ENCODE peak calls at places on chromosomes 6 and 20, in six cellular contexts. N is sigmoid colon, H is Peyer's patch, J is spleen, P is H1, K is heart left ventricle. W is an unnamed sample.

GRCh38 chr20:22946594-22946993 is 88.5 kb upstream of the SSTR4 start:
- DNase-seq in P (no peak), J (no peak), H (no peak), N (no peak), K (no peak), W (no peak)

GRCh38 chr6:108222504-108222903 is 38.3 kb downstream of the SNX3 start:
- DNase-seq in N (no peak), P (no peak), H (no peak), K (no peak), J (no peak), W (no peak)

GRCh38 chr6:99348823-99349619 is 453 bp downstream of the FAXC start:
- DNase-seq in J (no peak), H (no peak), N (peak), P (no peak), K (no peak), W (no peak)

GRCh38 chr6:7230956-7231713 is 81.9 kb downstream of the SSR1 start:
- DNase-seq in H (peak), N (no peak), K (no peak), J (no peak), P (no peak), W (no peak)

GRCh38 chr6:1672379-1672778 is 62.7 kb downstream of the FOXC1 start:
- DNase-seq in N (no peak), H (no peak), K (no peak), J (no peak), P (no peak), W (no peak)

GRCh38 chr6:10451828-10452509 is 37.1 kb upstream of the TFAP2A start:
- DNase-seq in P (no peak), H (no peak), N (no peak), J (no peak), K (no peak), W (no peak)

GRCh38 chr6:81683928-81684327 is 68.6 kb downstream of the TENT5A start:
- DNase-seq in H (no peak), J (no peak), K (no peak), N (no peak), P (no peak), W (no peak)

GRCh38 chr20:57250607-57251343 is 15.7 kb downstream of the BMP7 start:
- DNase-seq in P (no peak), H (no peak), N (no peak), J (no peak), K (no peak), W (no peak)

GRCh38 chr6:54335871-54336270 is 27.6 kb downstream of the TINAG start:
- DNase-seq in K (no peak), N (no peak), J (no peak), P (no peak), H (no peak), W (no peak)

GRCh38 chr6:39273394-39273793 is 40.8 kb downstream of the KCNK17 start:
- DNase-seq in H (no peak), K (no peak), P (peak), J (no peak), N (no peak), W (no peak)

GRCh38 chr6:107101211-107101610 is 14.1 kb downstream of the BEND3 start:
- DNase-seq in N (no peak), K (no peak), P (no peak), J (no peak), H (no peak), W (no peak)

GRCh38 chr20:13990465-13990864 is at the start of gene SEL1L2:
- DNase-seq in K (no peak), H (no peak), N (no peak), J (no peak), P (no peak), W (no peak)

GRCh38 chr6:12313992-12314589 is 23.9 kb downstream of the EDN1 start:
- DNase-seq in P (no peak), N (no peak), H (peak), K (no peak), J (peak), W (no peak)

GRCh38 chr6:114009192-114009591 is 38.2 kb upstream of the HDAC2 start:
- DNase-seq in K (no peak), N (no peak), H (no peak), P (no peak), J (no peak), W (no peak)

GRCh38 chr20:17611290-17611539 is 41.3 kb downstream of the DSTN start:
- DNase-seq in H (no peak), P (no peak), N (no peak), J (no peak), K (no peak), W (no peak)

GRCh38 chr6:159961523-159961922 is 7.4 kb upstream of the IGF2R start:
- DNase-seq in J (no peak), H (no peak), N (no peak), K (no peak), P (no peak), W (no peak)

GRCh38 chr6:160386869-160387518 is 38.8 kb downstream of the SLC22A3 start:
- DNase-seq in K (no peak), H (peak), P (no peak), N (peak), J (no peak), W (no peak)

GRCh38 chr6:49964064-49964463 is at the start of gene DEFB114:
- DNase-seq in K (no peak), N (no peak), H (no peak), P (no peak), J (no peak), W (no peak)

GRCh38 chr6:116500969-116501433 is 10.4 kb upstream of the CALHM5 start:
- DNase-seq in K (no peak), H (no peak), J (no peak), P (no peak), N (no peak), W (no peak)

GRCh38 chr6:133756046-133756445 is 132.9 kb upstream of the TCF21 start:
- DNase-seq in N (no peak), K (no peak), H (no peak), J (no peak), P (no peak), W (no peak)

GRCh38 chr6:14841901-14842421 is 403.9 kb upstream of the JARID2 start:
- DNase-seq in P (no peak), K (no peak), J (no peak), H (peak), N (peak), W (no peak)

GRCh38 chr6:11500008-11500407 is 37.5 kb upstream of the TMEM170B start:
- DNase-seq in K (no peak), N (no peak), H (no peak), P (no peak), J (no peak), W (no peak)

GRCh38 chr6:90947184-90948064 is 360.6 kb upstream of the MAP3K7 start:
- DNase-seq in N (no peak), K (peak), P (no peak), H (no peak), J (no peak), W (no peak)

GRCh38 chr20:308427-309038 is 11.2 kb downstream of the ZCCHC3 start:
- DNase-seq in K (no peak), N (no peak), J (no peak), H (no peak), P (no peak), W (no peak)

GRCh38 chr6:91633374-91634184 is 1046.7 kb upstream of the MAP3K7 start:
- DNase-seq in P (no peak), K (no peak), H (no peak), N (no peak), J (no peak), W (no peak)

GRCh38 chr6:3418521-3419060 is 38.3 kb downstream of the SLC22A23 start:
- DNase-seq in K (no peak), J (no peak), H (no peak), P (no peak), N (no peak), W (no peak)

GRCh38 chr6:49744259-49744658 is at the start of gene CRISP3:
- DNase-seq in J (no peak), H (no peak), K (no peak), P (no peak), N (no peak), W (no peak)

GRCh38 chr6:35725721-35726438 is 11.0 kb upstream of the ARMC12 start:
- DNase-seq in H (peak), K (peak), N (peak), P (no peak), J (peak), W (no peak)

GRCh38 chr20:50296450-50297375 is 106.1 kb downstream of the CEBPB start:
- DNase-seq in J (peak), H (peak), P (no peak), N (peak), K (no peak), W (no peak)

GRCh38 chr6:83185096-83185495 is 8.0 kb downstream of the PGM3 start:
- DNase-seq in J (no peak), K (no peak), N (no peak), H (no peak), P (no peak), W (no peak)

GRCh38 chr6:48134246-48134645 is 23.2 kb upstream of the PTCHD4 start:
- DNase-seq in N (no peak), K (no peak), J (no peak), H (no peak), P (no peak), W (no peak)

GRCh38 chr6:33314515-33314942 is 651 bp upstream of the TAPBP start:
- DNase-seq in P (no peak), H (peak), K (peak), N (peak), J (peak), W (no peak)

GRCh38 chr6:75244063-75244575 is 518 bp upstream of the COX7A2 start:
- DNase-seq in N (no peak), K (no peak), J (no peak), P (no peak), H (no peak), W (no peak)

GRCh38 chr20:42975974-42976373 is 213.7 kb downstream of the PTPRT start:
- DNase-seq in N (no peak), J (no peak), P (no peak), H (no peak), K (no peak), W (no peak)

GRCh38 chr6:111689419-111689818 is 83.7 kb upstream of the TRAF3IP2 start:
- DNase-seq in K (no peak), N (no peak), J (no peak), H (no peak), P (no peak), W (no peak)

GRCh38 chr6:154791561-154792317 is 58.5 kb downstream of the SCAF8 start:
- DNase-seq in K (no peak), H (no peak), P (no peak), N (no peak), J (no peak), W (no peak)

GRCh38 chr6:48747040-48747439 is 636.0 kb upstream of the PTCHD4 start:
- DNase-seq in P (no peak), K (no peak), J (no peak), H (no peak), N (no peak), W (no peak)

GRCh38 chr6:143397229-143398222 is 53.0 kb downstream of the ADAT2 start:
- DNase-seq in N (no peak), H (peak), K (no peak), P (peak), J (no peak), W (no peak)

DNA sequence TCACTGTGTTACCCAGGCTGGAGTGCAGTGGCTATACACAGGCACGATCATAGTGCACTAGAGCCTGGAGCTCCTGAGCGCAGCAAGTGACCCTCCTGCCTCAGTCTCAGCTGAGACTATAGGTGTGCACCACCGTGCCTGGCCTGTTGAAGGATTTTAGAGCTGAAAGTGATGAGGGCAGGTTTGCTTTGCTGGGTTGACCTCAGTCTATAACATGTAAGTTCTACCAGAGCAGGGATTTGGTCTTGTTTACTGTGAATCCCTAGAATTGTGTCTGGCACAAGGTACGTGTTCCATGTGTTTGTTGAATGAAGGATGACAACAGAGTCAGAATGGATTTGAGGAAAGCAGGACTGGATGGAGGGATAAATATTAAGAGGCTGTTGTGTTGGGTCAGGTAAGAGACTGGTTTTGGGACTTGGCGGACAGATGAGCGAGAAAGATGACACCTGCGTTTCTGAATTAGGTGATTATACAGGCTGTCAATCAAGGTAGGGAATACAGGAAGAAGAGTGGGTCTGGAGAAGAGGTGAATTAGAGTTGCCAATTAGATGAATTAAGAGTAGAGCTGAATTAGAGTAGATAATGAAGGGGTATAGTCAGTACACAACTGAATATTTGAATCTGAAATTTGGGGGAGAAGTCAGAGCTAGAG is 6.5 kb downstream of the ASXL1 start:
- DNase-seq in H (no peak), P (no peak), J (no peak), K (no peak), N (no peak), W (no peak)
- TF ChIP-seq CTCF in H (no peak), P (no peak), J (no peak), K (no peak), N (no peak), W (no peak)

GRCh38 chr6:138988469-138988834 is 399 bp upstream of the REPS1 start:
- DNase-seq in N (no peak), H (no peak), J (no peak), K (no peak), P (no peak), W (no peak)

GRCh38 chr6:138989098-138989983 is 1.3 kb upstream of the REPS1 start:
- DNase-seq in J (no peak), H (no peak), P (no peak), K (no peak), N (no peak), W (no peak)

GRCh38 chr6:138986578-138986977 is 1.5 kb downstream of the REPS1 start:
- DNase-seq in K (no peak), N (no peak), H (no peak), J (no peak), P (no peak), W (no peak)

GRCh38 chr6:138987299-138987642 is 782 bp downstream of the REPS1 start:
- DNase-seq in J (peak), N (peak), P (no peak), H (no peak), K (peak), W (no peak)

GRCh38 chr6:138987643-138988468 is at the start of gene REPS1:
- DNase-seq in P (peak), K (peak), J (peak), N (peak), H (peak), W (peak)
- TF ChIP-seq POLR2A in P (peak), K (peak), J (no peak), N (peak), H (peak), W (peak)

GRCh38 chr20:58695895-58696375 is 3.3 kb downstream of the NPEPL1 start:
- DNase-seq in J (peak), N (peak), H (peak), K (peak), P (no peak), W (no peak)

GRCh38 chr20:58695084-58695722 is 2.6 kb downstream of the NPEPL1 start:
- DNase-seq in P (no peak), H (no peak), N (no peak), J (no peak), K (no peak), W (no peak)

GRCh38 chr20:58693226-58694006 is 816 bp downstream of the NPEPL1 start:
- DNase-seq in J (peak), K (peak), P (no peak), H (peak), N (peak), W (no peak)

GRCh38 chr20:58692579-58693225 is at the start of gene NPEPL1:
- DNase-seq in N (peak), P (no peak), K (peak), H (peak), J (peak), W (no peak)

GRCh38 chr20:58694241-58695083 is 1.9 kb downstream of the NPEPL1 start:
- DNase-seq in P (no peak), H (peak), N (peak), K (peak), J (no peak), W (no peak)
- H3K4me3 ChIP-seq in P (no peak), H (no peak), N (no peak), K (no peak), J (peak), W (peak)

GRCh38 chr20:44157061-44157460 is 29.9 kb downstream of the JPH2 start:
- DNase-seq in N (peak), J (no peak), P (no peak), K (no peak), H (no peak), W (no peak)

GRCh38 chr20:44151621-44152416 is 35.2 kb downstream of the JPH2 start:
- DNase-seq in P (no peak), H (no peak), J (no peak), K (no peak), N (peak), W (no peak)

GRCh38 chr20:44153636-44154043 is 33.3 kb downstream of the JPH2 start:
- DNase-seq in K (no peak), H (no peak), J (no peak), N (peak), P (no peak), W (no peak)

GRCh38 chr20:44159125-44159524 is 27.9 kb downstream of the JPH2 start:
- DNase-seq in H (no peak), K (no peak), J (no peak), P (no peak), N (no peak), W (no peak)

GRCh38 chr20:44154521-44155001 is 32.4 kb downstream of the JPH2 start:
- DNase-seq in P (no peak), N (peak), K (no peak), H (no peak), J (no peak), W (no peak)
- TF ChIP-seq CTCF in P (no peak), N (no peak), K (no peak), H (no peak), J (no peak), W (no peak)

DNA sequence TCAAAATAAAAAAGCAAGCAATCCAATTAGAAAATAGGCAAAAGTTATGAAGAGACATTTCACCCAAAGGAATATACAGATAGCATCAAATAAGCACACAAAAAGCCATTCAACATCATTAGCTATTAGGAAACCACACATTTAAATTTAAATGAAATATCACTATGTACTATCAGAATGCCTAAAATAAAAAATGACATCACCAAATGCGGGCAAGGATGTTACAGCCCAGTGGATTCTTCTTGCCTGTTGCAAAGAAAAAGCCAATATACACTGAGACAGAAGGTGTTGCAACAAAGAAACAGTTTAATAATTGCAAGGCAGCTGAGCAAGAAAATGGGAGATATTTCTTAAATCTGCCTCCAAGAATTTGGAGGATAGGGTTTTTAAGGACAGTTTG is 31.0 kb upstream of the MBOAT1 start:
- DNase-seq in J (no peak), P (no peak), N (no peak), H (no peak), K (no peak), W (no peak)
- TF ChIP-seq POLR2A in J (no peak), P (no peak), N (no peak), H (no peak), K (no peak), W (no peak)

GRCh38 chr6:51429042-51429712 is 610.5 kb downstream of the TFAP2B start:
- DNase-seq in N (no peak), J (no peak), K (no peak), H (no peak), P (no peak), W (no peak)

GRCh38 chr6:51432481-51432880 is 613.8 kb downstream of the TFAP2B start:
- DNase-seq in J (no peak), K (no peak), P (no peak), N (no peak), H (no peak), W (no peak)

GRCh38 chr6:51430610-51431009 is 611.9 kb downstream of the TFAP2B start:
- DNase-seq in P (no peak), J (no peak), K (no peak), N (no peak), H (no peak), W (no peak)
- H3K4me3 ChIP-seq in P (no peak), J (no peak), K (no peak), N (no peak), H (no peak), W (no peak)

GRCh38 chr20:38164624-38165088 is 414 bp downstream of the TGM2 start:
- DNase-seq in J (no peak), K (no peak), P (no peak), N (peak), H (no peak), W (no peak)

GRCh38 chr20:38165089-38165965 is at the start of gene TGM2:
- DNase-seq in K (peak), J (peak), P (no peak), H (peak), N (peak), W (peak)

GRCh38 chr20:38166707-38167233 is 1.7 kb upstream of the TGM2 start:
- DNase-seq in H (no peak), P (no peak), N (peak), J (no peak), K (no peak), W (no peak)

GRCh38 chr20:38167466-38167850 is 2.4 kb upstream of the TGM2 start:
- DNase-seq in J (no peak), N (peak), K (no peak), P (no peak), H (no peak), W (no peak)

GRCh38 chr20:38165966-38166706 is 1.1 kb upstream of the TGM2 start:
- DNase-seq in H (no peak), K (no peak), P (no peak), N (peak), J (no peak), W (no peak)
- TF ChIP-seq CTCF in H (no peak), K (no peak), P (no peak), N (no peak), J (no peak), W (no peak)

W was measured in esophagus squamous epithelium.